ENCODE peak calls at places on chromosomes 11 and 22, in five cellular contexts. C is hypothalamus, Y is T-cell, J is fibroblast of lung, Q is NCI-H1436 treated with DMSO at 0.1 percent for 48 hours. I is an unnamed sample.

GRCh38 chr11:281486-282161 is 3.4 kb downstream of the NLRP6 start:
- DNase-seq in C (no peak), Y (no peak), J (no peak), Q (no peak), I (no peak)

GRCh38 chr11:104033134-104033533 is 3.3 kb upstream of the DDI1 start:
- DNase-seq in J (peak), C (no peak), Q (no peak), Y (no peak), I (peak)

GRCh38 chr11:86245369-86246292 is 1.1 kb downstream of the EED start:
- DNase-seq in J (peak), Y (no peak), C (no peak), Q (no peak), I (peak)

GRCh38 chr11:15816996-15817395 is 539.4 kb downstream of the SOX6 start:
- DNase-seq in Y (no peak), C (no peak), J (no peak), Q (no peak), I (peak)

GRCh38 chr22:37745548-37746365 is 48.9 kb downstream of the TRIOBP start:
- DNase-seq in Q (no peak), C (peak), J (peak), Y (peak), I (peak)

GRCh38 chr11:101974255-101974654 is 57.9 kb upstream of the ANGPTL5 start:
- DNase-seq in J (peak), Q (no peak), C (no peak), Y (no peak), I (no peak)

GRCh38 chr11:3836903-3837302 is 3.9 kb downstream of the RHOG start:
- DNase-seq in C (no peak), Q (no peak), J (no peak), Y (peak), I (no peak)

GRCh38 chr22:40325315-40325714 is 21.0 kb upstream of the ADSL start:
- DNase-seq in C (no peak), J (no peak), Y (peak), Q (no peak), I (no peak)

GRCh38 chr11:117412653-117413275 is 85.1 kb downstream of the CEP164 start:
- DNase-seq in Q (no peak), J (no peak), Y (no peak), C (no peak), I (no peak)

GRCh38 chr11:59918987-59919589 is 19.1 kb upstream of the OOSP1 start:
- DNase-seq in J (no peak), C (no peak), Q (no peak), Y (no peak), I (peak)

GRCh38 chr11:134459246-134460043 is 47.4 kb upstream of the B3GAT1 start:
- DNase-seq in Q (no peak), J (no peak), C (no peak), Y (no peak), I (no peak)

GRCh38 chr22:38202437-38203089 is 769 bp downstream of the MAFF start:
- DNase-seq in J (peak), Q (no peak), Y (peak), C (peak), I (peak)

GRCh38 chr11:282630-283360 is 4.6 kb downstream of the NLRP6 start:
- DNase-seq in J (no peak), Q (no peak), Y (no peak), C (no peak), I (no peak)

GRCh38 chr11:70398834-70399680 is 728 bp downstream of the CTTN start:
- DNase-seq in Q (no peak), Y (no peak), C (no peak), J (no peak), I (no peak)

GRCh38 chr11:86069408-86070086 is 663 bp upstream of the PICALM start:
- DNase-seq in Q (no peak), J (peak), C (no peak), Y (no peak), I (peak)

GRCh38 chr11:61682093-61682732 is 2.0 kb downstream of the DAGLA start:
- DNase-seq in Y (no peak), Q (no peak), J (no peak), C (no peak), I (no peak)

GRCh38 chr22:29715705-29716104 is 4.1 kb upstream of the CABP7 start:
- DNase-seq in Q (no peak), Y (no peak), C (no peak), J (no peak), I (no peak)

GRCh38 chr11:126495806-126496205 is 140.3 kb downstream of the ST3GAL4 start:
- DNase-seq in Q (no peak), Y (no peak), C (no peak), J (no peak), I (no peak)

GRCh38 chr22:20565079-20565734 is 57.8 kb downstream of the MED15 start:
- DNase-seq in Q (no peak), C (no peak), Y (no peak), J (peak), I (peak)

GRCh38 chr11:706439-706956 is 467 bp downstream of the EPS8L2 start:
- DNase-seq in J (peak), Y (no peak), C (no peak), Q (no peak), I (peak)

GRCh38 chr11:68643576-68643975 is 40.8 kb upstream of the GAL start:
- DNase-seq in J (peak), Q (no peak), C (no peak), Y (no peak), I (peak)

GRCh38 chr11:2927851-2928604 is 1.2 kb downstream of the PHLDA2 start:
- DNase-seq in C (no peak), Y (no peak), Q (no peak), J (peak), I (peak)

GRCh38 chr11:562046-562645 is 1.4 kb downstream of the RASSF7 start:
- DNase-seq in J (no peak), Q (no peak), C (no peak), Y (no peak), I (no peak)

GRCh38 chr22:49236541-49237075 is 591.1 kb downstream of the BRD1 start:
- DNase-seq in Q (no peak), J (no peak), C (no peak), Y (no peak), I (no peak)

GRCh38 chr11:68652683-68653156 is 31.6 kb upstream of the GAL start:
- DNase-seq in J (no peak), C (no peak), Q (no peak), Y (no peak), I (no peak)

GRCh38 chr22:33337524-33337923 is 279.3 kb upstream of the SYN3 start:
- DNase-seq in C (no peak), J (no peak), Q (no peak), Y (no peak), I (no peak)